ENCODE peak calls at places on chromosome 4, in eight cellular contexts. U is astrocyte of the spinal cord, E is lower lobe of right lung, P is mammary epithelial cell, B is colonic mucosa, F is bronchial epithelial cell, V is fibroblast of the aortic adventitia, T is sigmoid colon. J is an unnamed sample.

GRCh38 chr4:137905930-137906329 is 336.2 kb downstream of the SLC7A11 start:
- DNase-seq in E (no peak), T (no peak), P (no peak), V (peak; percentile 4), B (no peak), F (no peak), U (peak; percentile 5), J (no peak)

GRCh38 chr4:40238008-40238699 is 41.3 kb downstream of the RHOH start:
- DNase-seq in V (no peak), B (no peak), T (no peak), E (no peak), U (no peak), F (no peak), P (no peak), J (no peak)

GRCh38 chr4:2159931-2160330 is 82.0 kb downstream of the HAUS3 start:
- DNase-seq in T (no peak), B (no peak), E (no peak), V (no peak), P (no peak), F (peak; percentile 30), U (no peak), J (peak; percentile 26)

GRCh38 chr4:183492791-183493221 is 12.1 kb upstream of the ING2 start:
- DNase-seq in P (peak; percentile 86), E (no peak), T (no peak), F (peak; percentile 93), B (no peak), U (peak; percentile 43), V (peak; percentile 48), J (peak; percentile 59)

GRCh38 chr4:8260656-8261111 is 8.9 kb upstream of the HTRA3 start:
- DNase-seq in E (no peak), P (peak; percentile 47), B (no peak), U (peak; percentile 81), F (peak; percentile 51), V (peak; percentile 70), T (peak; percentile 92), J (peak; percentile 92)

GRCh38 chr4:156517546-156517945 is 454.1 kb downstream of the PDGFC start:
- DNase-seq in U (no peak), B (no peak), P (no peak), F (no peak), T (no peak), V (no peak), E (no peak), J (no peak)

GRCh38 chr4:158850800-158851644 is 82.2 kb downstream of the FNIP2 start:
- DNase-seq in P (no peak), E (no peak), U (peak; percentile 62), B (no peak), V (peak; percentile 79), T (no peak), F (peak; percentile 55), J (peak; percentile 57)

GRCh38 chr4:156958276-156959074 is 13.1 kb downstream of the PDGFC start:
- DNase-seq in P (no peak), E (no peak), U (no peak), F (no peak), V (peak; percentile 48), B (no peak), T (no peak), J (no peak)

GRCh38 chr4:165768281-165768680 is 104.8 kb upstream of the TLL1 start:
- DNase-seq in U (no peak), T (no peak), V (no peak), B (no peak), E (no peak), P (no peak), F (no peak), J (no peak)

GRCh38 chr4:20347526-20347925 is 95.8 kb downstream of the SLIT2 start:
- DNase-seq in T (no peak), P (no peak), E (no peak), U (no peak), F (no peak), V (peak; percentile 22), B (no peak), J (peak; percentile 34)

GRCh38 chr4:3531306-3531886 is 826 bp downstream of the LRPAP1 start:
- DNase-seq in V (peak; percentile 14), F (peak; percentile 57), U (no peak), T (no peak), P (peak; percentile 52), E (no peak), B (no peak), J (no peak)

GRCh38 chr4:41693629-41694028 is 54.9 kb downstream of the PHOX2B start:
- DNase-seq in V (peak; percentile 45), E (no peak), B (no peak), U (peak; percentile 50), T (no peak), P (peak; percentile 32), F (peak; percentile 54), J (peak; percentile 35)

GRCh38 chr4:92091335-92091734 is 212.4 kb upstream of the GRID2 start:
- DNase-seq in V (no peak), P (no peak), U (no peak), F (no peak), T (no peak), E (no peak), B (no peak), J (no peak)

GRCh38 chr4:123453006-123453685 is 56.6 kb downstream of the SPRY1 start:
- DNase-seq in U (peak; percentile 33), T (no peak), P (peak; percentile 35), B (no peak), E (no peak), F (peak; percentile 5), V (peak; percentile 14), J (peak; percentile 15)

GRCh38 chr4:69668680-69669079 is 15.6 kb upstream of the UGT2A1 start:
- DNase-seq in B (no peak), E (no peak), P (no peak), V (no peak), F (no peak), T (no peak), U (no peak), J (no peak)

GRCh38 chr4:7052923-7053715 is 9.9 kb downstream of the TADA2B start:
- DNase-seq in P (no peak), F (no peak), B (no peak), E (peak; percentile 89), V (peak; percentile 14), T (peak; percentile 77), U (peak; percentile 33), J (no peak)

GRCh38 chr4:66294626-66295025 is 624.3 kb upstream of the EPHA5 start:
- DNase-seq in B (no peak), V (no peak), E (no peak), T (no peak), U (peak; percentile 14), P (peak; percentile 6), F (peak; percentile 65), J (no peak)

GRCh38 chr4:80568891-80569290 is 233.4 kb downstream of the CFAP299 start:
- DNase-seq in F (no peak), B (no peak), V (no peak), U (no peak), P (no peak), E (no peak), T (no peak), J (no peak)

GRCh38 chr4:80566203-80566872 is 230.8 kb downstream of the CFAP299 start:
- DNase-seq in F (peak; percentile 17), E (no peak), U (no peak), B (no peak), T (no peak), P (no peak), V (no peak), J (no peak)
- H3K4me3 ChIP-seq in F (peak overlapping the region; percentile 24), E (peak overlapping the region; percentile 29), U (no peak overlapping the region), B (peak overlapping the region; percentile 1), T (peak overlapping the region; percentile 20), P (peak overlapping the region; percentile 53), V (peak overlapping the region; percentile 31), J (peak overlapping the region; percentile 28)

GRCh38 chr4:168710353-168710946 is 213.6 kb downstream of the PALLD start:
- DNase-seq in V (peak; percentile 82), E (no peak), T (no peak), P (peak; percentile 54), F (peak; percentile 74), U (peak; percentile 85), B (peak; percentile 32), J (peak; percentile 83)
- TF ChIP-seq CTCF in V (peak; percentile 69), E (peak; percentile 53), T (peak; percentile 68), P (peak; percentile 49), F (peak; percentile 62), U (peak; percentile 62), B (peak; percentile 34), J (peak; percentile 69)

GRCh38 chr4:38982356-38983095 is 49.7 kb downstream of the TMEM156 start:
- DNase-seq in U (no peak), F (no peak), V (peak; percentile 21), T (no peak), E (no peak), B (no peak), P (no peak), J (no peak)

GRCh38 chr4:38987491-38987890 is 44.7 kb downstream of the TMEM156 start:
- DNase-seq in V (no peak), U (no peak), P (no peak), E (no peak), F (no peak), B (no peak), T (no peak), J (no peak)

GRCh38 chr4:38989487-38989886 is 42.7 kb downstream of the TMEM156 start:
- DNase-seq in E (no peak), P (peak; percentile 23), B (no peak), T (no peak), V (no peak), F (peak; percentile 50), U (no peak), J (no peak)

GRCh38 chr4:38983756-38984647 is 48.2 kb downstream of the TMEM156 start:
- DNase-seq in E (no peak), P (no peak), U (peak; percentile 47), V (peak; percentile 32), F (no peak), T (no peak), B (no peak), J (peak; percentile 32)

DNA sequence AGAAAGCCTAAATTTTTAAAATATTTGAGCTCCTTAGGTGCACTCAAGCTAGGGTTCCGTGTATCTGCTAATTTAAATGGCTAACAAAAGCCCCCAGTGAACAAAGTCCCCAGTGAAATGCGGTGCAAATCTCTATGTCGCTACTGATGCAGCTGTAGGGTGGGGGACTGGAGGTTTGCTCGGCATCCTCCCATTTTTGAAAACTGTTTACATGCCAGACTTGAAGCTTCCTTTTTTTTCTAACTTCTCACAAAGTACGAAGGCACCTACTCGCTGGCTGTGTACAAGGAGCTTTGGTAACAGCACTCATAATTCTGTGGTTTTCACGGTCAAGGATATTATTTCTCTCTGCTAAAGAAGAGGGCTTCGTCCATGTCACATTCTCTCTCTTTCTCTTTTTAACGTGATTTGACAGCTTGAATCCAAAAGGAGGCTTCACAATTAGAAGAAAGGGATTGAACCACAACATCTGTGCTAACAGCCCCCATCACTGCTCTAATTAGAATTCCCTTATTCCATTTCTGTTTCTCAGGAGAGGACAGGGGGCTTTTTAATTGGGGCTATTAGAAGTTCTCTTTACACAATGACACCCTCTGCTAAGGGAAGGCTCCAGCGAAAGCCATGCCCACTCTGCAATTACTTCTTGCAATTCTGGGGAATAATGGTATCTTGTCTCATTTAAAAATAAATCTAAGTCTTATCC is 46.7 kb downstream of the TMEM156 start:
- DNase-seq in T (no peak), P (no peak), E (no peak), F (no peak), U (no peak), V (no peak), B (no peak), J (peak; percentile 25)
- H3K4me3 ChIP-seq in T (no peak overlapping the region), P (no peak overlapping the region), E (no peak overlapping the region), F (no peak overlapping the region), U (no peak overlapping the region), V (no peak overlapping the region), B (no peak overlapping the region), J (no peak overlapping the region)

DNA sequence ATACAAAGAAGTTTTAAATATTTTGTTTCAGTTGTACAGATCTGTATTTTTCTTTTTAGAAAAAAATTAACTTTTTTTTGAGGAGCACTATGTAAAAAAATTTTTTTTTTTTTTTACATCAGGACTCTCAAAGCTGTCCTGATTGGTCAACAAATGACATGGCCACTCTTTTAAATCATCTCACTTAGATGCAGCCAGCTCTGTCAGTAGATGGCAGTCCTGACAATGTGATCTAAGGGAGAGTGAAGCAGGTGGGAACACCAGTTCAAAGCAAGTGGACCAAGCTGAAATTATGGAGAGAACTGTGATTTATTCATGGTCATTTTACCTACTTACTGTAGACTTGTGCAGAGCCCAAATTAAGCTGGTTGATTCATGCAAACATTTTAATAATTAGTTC is 174.6 kb upstream of the GPRIN3 start:
- DNase-seq in T (no peak), U (peak; percentile 39), P (peak; percentile 39), E (no peak), B (no peak), F (peak; percentile 45), V (peak; percentile 48), J (peak; percentile 54)
- TF ChIP-seq CTCF in T (no peak), U (peak; percentile 42), P (peak; percentile 34), E (no peak), B (no peak), F (peak; percentile 9), V (peak; percentile 9), J (peak; percentile 46)

J was measured in fibroblast of villous mesenchyme.